ENCODE peak calls at places on chromosome 12, in seven cellular contexts. G is fibroblast of pulmonary artery, H is COR-L47, X is NCI-H1694 treated with DMSO at 0.1 percent for 48 hours, N is left lung, O is GF-D8, V is thoracic aorta. L is an unnamed sample.

GRCh38 chr12:106914796-106915634 is 40.7 kb upstream of the TMEM263 start:
- DNase-seq in G (no peak), H (no peak), X (no peak), N (no peak), O (no peak), V (no peak), L (no peak)

GRCh38 chr12:3315201-3315661 is 175.8 kb upstream of the PRMT8 start:
- DNase-seq in G (peak; percentile 43), H (peak; percentile 77), X (no peak), N (no peak), O (no peak), V (no peak), L (peak; percentile 52)

GRCh38 chr12:4447151-4447550 is 1.5 kb upstream of the FGF6 start:
- DNase-seq in G (no peak), H (no peak), X (no peak), N (no peak), O (no peak), V (no peak), L (peak; percentile 53)

GRCh38 chr12:15629761-15630160 is 159.4 kb downstream of the EPS8 start:
- DNase-seq in G (peak; percentile 69), H (no peak), X (no peak), N (no peak), O (no peak), V (no peak), L (no peak)

GRCh38 chr12:82524636-82525035 is 162.1 kb upstream of the TMTC2 start:
- DNase-seq in G (no peak), H (no peak), X (no peak), N (no peak), O (no peak), V (no peak), L (no peak)

GRCh38 chr12:108381793-108382436 is 42.8 kb upstream of the CMKLR1 start:
- DNase-seq in G (peak; percentile 17), H (no peak), X (no peak), N (no peak), O (no peak), V (no peak), L (no peak)

GRCh38 chr12:91633734-91634357 is 451.2 kb upstream of the DCN start:
- DNase-seq in G (no peak), H (no peak), X (no peak), N (no peak), O (no peak), V (no peak), L (no peak)

GRCh38 chr12:93957870-93958269 is 190.5 kb upstream of the PLXNC1 start:
- DNase-seq in G (no peak), H (no peak), X (no peak), N (no peak), O (no peak), V (no peak), L (no peak)

GRCh38 chr12:11130999-11131398 is 3.4 kb downstream of the TAS2R30 start:
- DNase-seq in G (no peak), H (no peak), X (no peak), N (no peak), O (no peak), V (no peak), L (no peak)

GRCh38 chr12:3885179-3886094 is 12.2 kb upstream of the PARP11 start:
- DNase-seq in G (peak; percentile 72), H (no peak), X (peak; percentile 65), N (no peak), O (no peak), V (no peak), L (no peak)